ENCODE peak calls at places on chromosomes 3 and 15, in six cellular contexts. B, G, E, L, A and F are unnamed samples. For H3K4me1, the result is how much of the 10 kb centered on the place peaks cover.

GRCh38 chr3:41117398-41117870 is 81.9 kb upstream of the CTNNB1 start:
- DNase-seq in B (peak), L (peak), E (peak), A (peak), G (no peak), F (peak)

GRCh38 chr3:128781164-128781563 is 55.2 kb downstream of the RAB7A start:
- DNase-seq in L (no peak), G (no peak), E (no peak), A (no peak), B (no peak), F (no peak)

GRCh38 chr3:72960812-72961518 is 35.6 kb upstream of the PPP4R2 start:
- DNase-seq in A (peak), E (no peak), L (peak), B (no peak), G (no peak), F (no peak)

GRCh38 chr15:67433495-67434099 is 87.3 kb upstream of the C15orf61 start:
- DNase-seq in A (peak), B (peak), E (peak), G (peak), L (no peak), F (peak)

GRCh38 chr3:134874737-134875413 is 79.8 kb downstream of the EPHB1 start:
- DNase-seq in E (no peak), G (no peak), A (peak), B (no peak), L (no peak), F (no peak)

GRCh38 chr3:4656646-4657318 is 163.6 kb downstream of the ITPR1 start:
- DNase-seq in L (no peak), G (no peak), B (no peak), E (no peak), A (no peak), F (peak)

GRCh38 chr15:64246364-64247189 is 83.8 kb upstream of the PPIB start:
- DNase-seq in A (peak), G (peak), E (peak), L (no peak), B (no peak), F (peak)

GRCh38 chr3:188309437-188310269 is 155.7 kb downstream of the LPP start:
- DNase-seq in A (no peak), E (no peak), L (no peak), B (no peak), G (no peak), F (no peak)

GRCh38 chr3:117355566-117355965 is 646.0 kb downstream of the TUSC7 start:
- DNase-seq in L (no peak), B (no peak), G (peak), A (peak), E (peak), F (peak)

GRCh38 chr15:63997715-63998442 is 48.4 kb downstream of the DAPK2 start:
- DNase-seq in B (no peak), E (no peak), G (no peak), A (no peak), L (no peak), F (no peak)

GRCh38 chr3:187949093-187949820 is 204.0 kb upstream of the BCL6 start:
- DNase-seq in A (no peak), E (no peak), B (no peak), G (no peak), L (no peak), F (no peak)

GRCh38 chr15:72005483-72005882 is 112.5 kb downstream of the MYO9A start:
- DNase-seq in B (no peak), G (no peak), E (no peak), L (no peak), A (no peak), F (no peak)

GRCh38 chr15:87207945-87208580 is 1048.5 kb downstream of the NTRK3 start:
- DNase-seq in B (no peak), A (peak), E (no peak), G (no peak), L (peak), F (no peak)

GRCh38 chr3:42504334-42505202 is 2.1 kb downstream of the VIPR1 start:
- DNase-seq in A (no peak), L (no peak), G (peak), E (no peak), B (no peak), F (no peak)

GRCh38 chr3:197331131-197331530 is 32.7 kb upstream of the DLG1 start:
- DNase-seq in B (no peak), L (no peak), G (no peak), A (no peak), E (no peak), F (no peak)

GRCh38 chr3:188584162-188584529 is 430.2 kb downstream of the LPP start:
- DNase-seq in L (no peak), B (peak), E (peak), A (peak), G (no peak), F (peak)

GRCh38 chr3:31859245-31859644 is 121.8 kb downstream of the OSBPL10 start:
- DNase-seq in L (no peak), E (no peak), B (no peak), G (no peak), A (no peak), F (no peak)

GRCh38 chr15:37981781-37982180 is 47.3 kb downstream of the TMCO5A start:
- DNase-seq in B (peak), L (no peak), A (peak), E (peak), G (no peak), F (peak)

GRCh38 chr3:70108072-70108471 is 108.5 kb downstream of the SAMMSON start:
- DNase-seq in E (peak), B (peak), A (no peak), G (peak), L (no peak), F (no peak)

GRCh38 chr3:194250104-194251002 is 100.8 kb downstream of the CPN2 start:
- DNase-seq in B (no peak), L (no peak), G (no peak), E (no peak), A (peak), F (no peak)

GRCh38 chr3:123765475-123766166 is 118.5 kb downstream of the MYLK start:
- DNase-seq in B (no peak), G (no peak), L (no peak), A (peak), E (no peak), F (peak)

GRCh38 chr3:123767564-123768292 is 116.4 kb downstream of the MYLK start:
- DNase-seq in G (no peak), L (no peak), A (no peak), B (no peak), E (no peak), F (no peak)

GRCh38 chr3:123766195-123767019 is 117.7 kb downstream of the MYLK start:
- DNase-seq in A (no peak), B (no peak), E (no peak), L (no peak), G (no peak), F (no peak)

GRCh38 chr3:123768480-123769359 is 115.4 kb downstream of the MYLK start:
- DNase-seq in A (no peak), B (no peak), G (no peak), L (no peak), E (no peak), F (no peak)

GRCh38 chr3:123767020-123767394 is 117.1 kb downstream of the MYLK start:
- DNase-seq in L (no peak), E (no peak), G (no peak), B (no peak), A (no peak), F (no peak)
- H3K4me2 ChIP-seq in L (no peak), E (no peak), G (no peak), B (no peak), A (no peak), F (no peak)

DNA sequence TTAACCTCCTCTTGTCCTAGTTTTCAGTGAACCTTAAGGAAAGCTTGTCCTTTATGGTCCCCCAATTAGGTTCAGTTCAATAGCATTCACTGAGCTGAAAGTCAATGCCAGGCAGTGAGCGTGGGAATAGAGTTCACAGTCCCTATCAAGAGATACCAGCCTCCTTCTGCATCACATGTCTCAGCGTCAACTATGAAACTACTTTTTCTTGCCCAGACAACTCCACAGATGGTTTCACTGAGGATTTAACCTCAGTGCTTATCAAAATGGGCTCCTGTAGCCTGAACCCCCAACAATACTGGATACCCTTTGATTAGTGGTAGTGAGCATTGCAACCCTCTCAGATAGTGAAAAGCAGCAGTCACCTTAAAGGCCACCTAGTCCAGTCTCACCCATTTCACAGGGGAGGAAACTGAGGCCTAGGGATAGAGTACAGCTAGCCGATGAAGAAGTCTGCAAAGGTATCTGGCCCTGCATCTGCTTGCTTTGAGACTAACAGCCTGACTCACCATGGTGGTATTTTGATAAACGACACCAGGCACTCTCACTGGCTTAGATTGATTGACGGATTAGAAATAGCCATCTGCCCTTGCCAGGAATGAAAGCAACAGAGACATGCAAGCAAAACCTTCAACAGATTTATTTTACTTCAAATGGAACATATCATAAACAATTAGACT is 1.6 kb upstream of the UBA3 start:
- DNase-seq in E (peak), G (peak), B (peak), L (peak), A (peak), F (peak)
- H3K4me1 ChIP-seq in E (half or more), G (under half), B (half or more), L (half or more), A (under half), F (half or more)

DNA sequence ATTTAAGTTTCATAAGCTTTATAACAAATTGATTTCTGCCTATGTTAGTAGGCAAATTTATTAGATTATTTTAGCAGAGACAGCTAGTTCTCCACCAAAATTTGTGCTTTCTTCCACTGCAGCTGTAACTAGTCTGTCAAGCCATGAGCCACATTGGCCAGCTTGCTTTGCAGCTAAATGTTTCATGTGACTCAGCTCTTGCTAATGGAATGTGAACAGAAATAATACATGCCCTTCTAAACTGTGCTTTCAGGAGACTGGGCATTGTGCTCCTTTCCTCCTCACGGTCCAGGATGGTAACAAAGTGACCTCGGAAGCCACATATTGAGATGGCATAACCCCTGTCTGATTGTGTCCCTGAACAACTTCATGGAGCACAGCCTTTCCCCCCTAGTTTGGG is 51.4 kb upstream of the KPNA4 start:
- DNase-seq in G (no peak), B (no peak), L (peak), E (no peak), A (peak), F (peak)
- H3K4me2 ChIP-seq in G (no peak), B (no peak), L (no peak), E (no peak), A (no peak), F (no peak)

GRCh38 chr15:26097216-26097615 is 234.1 kb upstream of the ATP10A start:
- DNase-seq in E (no peak), A (no peak), B (no peak), L (no peak), G (no peak), F (no peak)
- H3K4me1 ChIP-seq in E (under half), A (under half), B (under half), L (under half), G (under half), F (under half)

DNA sequence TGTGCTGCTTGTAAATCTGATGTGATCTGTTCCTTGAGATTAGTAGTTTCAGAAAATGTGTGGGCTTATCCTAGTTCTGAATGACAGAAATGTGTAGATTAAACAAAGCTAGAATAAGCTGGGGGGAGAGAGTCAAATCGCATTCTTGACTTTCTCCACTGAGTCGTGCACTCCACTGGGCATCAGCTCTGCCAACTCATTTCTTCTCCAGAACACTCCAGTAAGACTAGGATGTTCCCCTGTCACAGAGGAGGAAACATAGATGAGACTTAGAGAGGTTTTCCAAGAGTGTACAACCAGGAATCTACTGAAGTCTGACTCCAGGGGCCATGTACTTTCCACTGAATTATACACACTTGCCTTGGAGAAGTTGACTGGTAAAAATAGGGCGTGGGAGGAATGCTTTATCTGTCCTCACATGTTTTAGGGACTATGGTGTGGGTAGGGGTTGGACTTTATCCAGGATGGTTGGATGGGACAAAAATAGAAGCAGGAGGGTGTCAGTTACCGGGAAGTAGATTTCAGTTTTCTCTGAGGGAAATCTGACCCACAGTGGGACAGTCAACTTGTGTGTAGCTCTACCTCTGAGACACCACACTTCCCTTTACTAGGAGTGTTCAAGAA is 298.2 kb downstream of the UBE2E2 start:
- DNase-seq in G (no peak), B (no peak), E (no peak), A (peak), L (no peak), F (no peak)
- H3K4me2 ChIP-seq in G (no peak), B (no peak), E (no peak), A (no peak), L (no peak), F (no peak)

GRCh38 chr15:51842852-51843737 is 13.6 kb downstream of the TMOD3 start:
- DNase-seq in L (peak), E (peak), A (peak), G (no peak), B (peak), F (peak)
- H3K4me1 ChIP-seq in L (half or more), E (half or more), A (under half), G (under half), B (under half), F (half or more)